ENCODE peak calls at places on chromosomes 7 and 10, in six cellular contexts. F is AG10803, G is RWPE1, A is hepatocyte, U is HFFc6, D is astrocyte of the cerebellum. K is an unnamed sample.

GRCh38 chr7:138477081-138477578 is 17.1 kb downstream of the TRIM24 start:
- DNase-seq in F (no peak), G (no peak), A (no peak), U (no peak), D (no peak), K (no peak)

GRCh38 chr10:70568113-70568512 is 34.4 kb downstream of the PRF1 start:
- DNase-seq in F (no peak), G (no peak), A (no peak), U (no peak), D (no peak), K (no peak)

GRCh38 chr10:123013456-123014419 is 4.9 kb downstream of the ACADSB start:
- DNase-seq in F (no peak), G (peak; percentile 22), A (no peak), U (no peak), D (no peak), K (no peak)

GRCh38 chr7:107446988-107447387 is 22.9 kb upstream of the GPR22 start:
- DNase-seq in F (peak; percentile 26), G (peak; percentile 4), A (no peak), U (peak; percentile 9), D (no peak), K (no peak)

GRCh38 chr10:124266468-124267230 is 152.1 kb downstream of the OAT start:
- DNase-seq in F (no peak), G (peak; percentile 30), A (no peak), U (peak; percentile 25), D (no peak), K (no peak)

GRCh38 chr10:28845009-28845682 is 167.8 kb downstream of the BAMBI start:
- DNase-seq in F (no peak), G (no peak), A (no peak), U (no peak), D (no peak), K (no peak)

GRCh38 chr10:54983255-54983654 is 182.2 kb upstream of the PCDH15 start:
- DNase-seq in F (no peak), G (no peak), A (no peak), U (no peak), D (no peak), K (no peak)

GRCh38 chr7:50092579-50093411 is at the start of gene ZPBP:
- DNase-seq in F (peak; percentile 33), G (peak; percentile 20), A (peak; percentile 64), U (peak; percentile 15), D (peak; percentile 13), K (no peak)

GRCh38 chr10:98365698-98366530 is 49.1 kb downstream of the PYROXD2 start:
- DNase-seq in F (no peak), G (no peak), A (no peak), U (no peak), D (no peak), K (no peak)

GRCh38 chr7:46544396-46545008 is 623.4 kb upstream of the IGFBP3 start:
- DNase-seq in F (peak; percentile 80), G (peak; percentile 55), A (no peak), U (peak; percentile 86), D (peak; percentile 57), K (no peak)

GRCh38 chr10:3473271-3473670 is 300.7 kb upstream of the PITRM1 start:
- DNase-seq in F (no peak), G (no peak), A (no peak), U (no peak), D (no peak), K (no peak)

GRCh38 chr7:92255308-92255707 is 9.5 kb downstream of the ANKIB1 start:
- DNase-seq in F (peak; percentile 92), G (no peak), A (no peak), U (peak; percentile 84), D (peak; percentile 87), K (no peak)

GRCh38 chr7:155097338-155097737 is 27.2 kb downstream of the HTR5A start:
- DNase-seq in F (no peak), G (no peak), A (no peak), U (no peak), D (no peak), K (no peak)

GRCh38 chr7:39987641-39988347 is 37.7 kb downstream of the CDK13 start:
- DNase-seq in F (no peak), G (no peak), A (no peak), U (no peak), D (no peak), K (no peak)

GRCh38 chr10:79262131-79262530 is 85.1 kb upstream of the PPIF start:
- DNase-seq in F (no peak), G (no peak), A (no peak), U (no peak), D (no peak), K (no peak)

GRCh38 chr7:132480534-132480933 is 95.7 kb downstream of the PLXNA4 start:
- DNase-seq in F (no peak), G (no peak), A (no peak), U (no peak), D (no peak), K (no peak)

GRCh38 chr10:71229726-71230655 is 17.6 kb downstream of the UNC5B start:
- DNase-seq in F (no peak), G (no peak), A (no peak), U (no peak), D (no peak), K (no peak)

GRCh38 chr10:127041561-127041960 is 136.3 kb downstream of the DOCK1 start:
- DNase-seq in F (peak; percentile 96), G (peak; percentile 90), A (no peak), U (peak; percentile 88), D (peak; percentile 40), K (no peak)

GRCh38 chr7:106460792-106461254 is 176.0 kb upstream of the NAMPT start:
- DNase-seq in F (no peak), G (peak; percentile 59), A (peak; percentile 29), U (peak; percentile 6), D (no peak), K (no peak)

GRCh38 chr7:75613351-75613750 is 121.2 kb downstream of the SPDYE5 start:
- DNase-seq in F (no peak), G (no peak), A (no peak), U (no peak), D (no peak), K (no peak)

GRCh38 chr7:4645241-4645640 is 36.9 kb upstream of the FOXK1 start:
- DNase-seq in F (peak; percentile 89), G (no peak), A (no peak), U (no peak), D (peak; percentile 48), K (no peak)

GRCh38 chr7:137818036-137818435 is 28.7 kb downstream of the DGKI start:
- DNase-seq in F (no peak), G (no peak), A (no peak), U (peak; percentile 62), D (no peak), K (no peak)

GRCh38 chr7:158357106-158357897 is 230.3 kb downstream of the PTPRN2 start:
- DNase-seq in F (no peak), G (no peak), A (no peak), U (no peak), D (no peak), K (no peak)

GRCh38 chr7:130397472-130397871 is 17.2 kb downstream of the CPA1 start:
- DNase-seq in F (no peak), G (no peak), A (no peak), U (no peak), D (no peak), K (no peak)

GRCh38 chr7:77519672-77520071 is 17.4 kb upstream of the PTPN12 start:
- DNase-seq in F (no peak), G (no peak), A (no peak), U (no peak), D (no peak), K (no peak)

GRCh38 chr10:110206988-110207804 is at the start of gene MXI1:
- DNase-seq in F (peak; percentile 82), G (peak; percentile 82), A (peak; percentile 84), U (peak; percentile 78), D (peak; percentile 57), K (peak; percentile 37)

GRCh38 chr10:117221156-117221711 is 19.7 kb upstream of the SLC18A2 start:
- DNase-seq in F (no peak), G (peak; percentile 66), A (peak; percentile 70), U (no peak), D (no peak), K (no peak)

GRCh38 chr7:63925262-63925625 is 73.4 kb upstream of the ZNF722 start:
- DNase-seq in F (no peak), G (no peak), A (no peak), U (no peak), D (no peak), K (no peak)

GRCh38 chr10:122149138-122149606 is 121.9 kb upstream of the BTBD16 start:
- DNase-seq in F (peak; percentile 43), G (no peak), A (no peak), U (no peak), D (no peak), K (no peak)

GRCh38 chr7:45601094-45601493 is 26.9 kb downstream of the ADCY1 start:
- DNase-seq in F (no peak), G (no peak), A (no peak), U (no peak), D (no peak), K (no peak)

GRCh38 chr7:55939514-55940123 is 12.1 kb upstream of the MRPS17 start:
- DNase-seq in F (no peak), G (no peak), A (no peak), U (no peak), D (no peak), K (no peak)

GRCh38 chr7:141185369-141185967 is 111.6 kb downstream of the TMEM178B start:
- DNase-seq in F (no peak), G (no peak), A (no peak), U (no peak), D (no peak), K (no peak)

GRCh38 chr10:48517482-48517881 is 87.4 kb downstream of the ARHGAP22 start:
- DNase-seq in F (no peak), G (no peak), A (no peak), U (no peak), D (no peak), K (no peak)

GRCh38 chr7:134755422-134756022 is 23.9 kb upstream of the CALD1 start:
- DNase-seq in F (peak; percentile 57), G (no peak), A (peak; percentile 42), U (peak; percentile 41), D (no peak), K (no peak)
- TF ChIP-seq CTCF in F (peak; percentile 82), G (peak; percentile 32), A (peak; percentile 55), U (peak; percentile 92), D (peak; percentile 82), K (no peak)

DNA sequence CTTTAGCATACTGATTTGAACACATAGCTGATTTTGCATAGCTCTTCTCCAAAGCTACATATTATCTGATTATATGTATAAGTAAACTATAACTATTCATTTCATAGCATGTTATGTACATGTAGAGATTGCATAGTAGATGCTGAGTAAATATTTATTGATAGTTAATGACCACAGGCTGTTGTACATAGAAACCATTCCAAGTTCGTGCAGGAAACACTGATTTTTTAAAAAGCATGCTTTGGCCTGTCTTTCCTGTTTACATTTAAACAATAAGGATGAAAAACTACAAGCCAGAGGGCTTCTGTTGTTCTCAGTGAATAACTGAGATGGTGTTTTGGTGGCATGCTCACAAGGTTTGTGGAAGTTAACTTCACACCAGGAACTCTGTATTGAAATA is 120.1 kb upstream of the SP8 start:
- DNase-seq in F (no peak), G (no peak), A (no peak), U (no peak), D (no peak), K (no peak)
- TF ChIP-seq CTCF in F (no peak), G (no peak), A (no peak), U (no peak), D (no peak), K (no peak)

GRCh38 chr10:92552310-92552709 is 21.6 kb downstream of the IDE start:
- DNase-seq in F (no peak), G (no peak), A (no peak), U (no peak), D (no peak), K (no peak)
- TF ChIP-seq CTCF in F (peak; percentile 19), G (peak; percentile 16), A (peak; percentile 9), U (peak; percentile 64), D (peak; percentile 33), K (no peak)

GRCh38 chr10:99630439-99630838 is 10.2 kb upstream of the SLC25A28 start:
- DNase-seq in F (peak; percentile 68), G (peak; percentile 45), A (peak; percentile 63), U (peak; percentile 59), D (peak; percentile 16), K (no peak)
- TF ChIP-seq CTCF in F (peak; percentile 75), G (peak; percentile 58), A (peak; percentile 48), U (peak; percentile 76), D (no peak), K (no peak)